ENCODE peak calls at places on chromosome 12, in four cellular contexts. A is naive thymus-derived CD4-positive, alpha-beta T cell; O is lower lobe of right lung; N is sigmoid colon. Q is an unnamed sample.

GRCh38 chr12:114401346-114402320 is 4.3 kb downstream of the TBX5 start:
- DNase-seq in A (no peak), O (no peak), N (peak; percentile 10), Q (no peak)

GRCh38 chr12:128771681-128772080 is 52.1 kb downstream of the SLC15A4 start:
- DNase-seq in A (no peak), O (no peak), N (no peak), Q (no peak)

GRCh38 chr12:108616941-108617858 is 16.5 kb downstream of the SELPLG start:
- DNase-seq in A (peak; percentile 23), O (peak; percentile 64), N (no peak), Q (no peak)

GRCh38 chr12:89325495-89325894 is 26.8 kb downstream of the DUSP6 start:
- DNase-seq in A (no peak), O (no peak), N (no peak), Q (no peak)

GRCh38 chr12:128418944-128419343 is 152.0 kb downstream of the TMEM132C start:
- DNase-seq in A (no peak), O (no peak), N (no peak), Q (no peak)

GRCh38 chr12:77166711-77167110 is 101.3 kb upstream of the E2F7 start:
- DNase-seq in A (no peak), O (no peak), N (no peak), Q (no peak)

GRCh38 chr12:47744005-47744651 is 14.6 kb downstream of the RAPGEF3 start:
- DNase-seq in A (peak; percentile 37), O (peak; percentile 78), N (no peak), Q (no peak)

GRCh38 chr12:23290627-23291330 is 658.7 kb downstream of the SOX5 start:
- DNase-seq in A (no peak), O (no peak), N (no peak), Q (no peak)

GRCh38 chr12:122473543-122474323 is 27.0 kb downstream of the ZCCHC8 start:
- DNase-seq in A (no peak), O (no peak), N (no peak), Q (no peak)

GRCh38 chr12:29380536-29381523 is at the start of gene ERGIC2:
- DNase-seq in A (peak; percentile 94), O (peak; percentile 91), N (peak; percentile 95), Q (peak; percentile 93)

GRCh38 chr12:49368240-49368600 is 958 bp downstream of the SPATS2 start:
- DNase-seq in A (no peak), O (no peak), N (no peak), Q (no peak)

GRCh38 chr12:7060353-7060954 is at the start of gene C1S:
- DNase-seq in A (no peak), O (peak; percentile 48), N (peak; percentile 95), Q (no peak)

GRCh38 chr12:71504471-71504852 is 64.9 kb downstream of the LGR5 start:
- DNase-seq in A (no peak), O (no peak), N (no peak), Q (no peak)

GRCh38 chr12:108803428-108804105 is 53.8 kb downstream of the SSH1 start:
- DNase-seq in A (peak; percentile 56), O (peak; percentile 61), N (peak; percentile 94), Q (peak; percentile 78)

GRCh38 chr12:68980476-68981212 is 47.7 kb upstream of the CPM start:
- DNase-seq in A (no peak), O (no peak), N (peak; percentile 69), Q (no peak)

GRCh38 chr12:121775501-121775900 is 18.0 kb downstream of the RHOF start:
- DNase-seq in A (no peak), O (no peak), N (no peak), Q (no peak)

GRCh38 chr12:116761499-116761898 is 23.4 kb downstream of the RNFT2 start:
- DNase-seq in A (no peak), O (no peak), N (peak; percentile 30), Q (peak; percentile 19)

GRCh38 chr12:116765271-116765670 is 27.2 kb downstream of the RNFT2 start:
- DNase-seq in A (no peak), O (no peak), N (no peak), Q (peak; percentile 4)

GRCh38 chr12:116759783-116760581 is 21.9 kb downstream of the RNFT2 start:
- DNase-seq in A (peak; percentile 22), O (no peak), N (peak; percentile 41), Q (peak; percentile 73)

GRCh38 chr12:116766285-116766684 is 28.2 kb downstream of the RNFT2 start:
- DNase-seq in A (no peak), O (no peak), N (no peak), Q (peak; percentile 17)

DNA sequence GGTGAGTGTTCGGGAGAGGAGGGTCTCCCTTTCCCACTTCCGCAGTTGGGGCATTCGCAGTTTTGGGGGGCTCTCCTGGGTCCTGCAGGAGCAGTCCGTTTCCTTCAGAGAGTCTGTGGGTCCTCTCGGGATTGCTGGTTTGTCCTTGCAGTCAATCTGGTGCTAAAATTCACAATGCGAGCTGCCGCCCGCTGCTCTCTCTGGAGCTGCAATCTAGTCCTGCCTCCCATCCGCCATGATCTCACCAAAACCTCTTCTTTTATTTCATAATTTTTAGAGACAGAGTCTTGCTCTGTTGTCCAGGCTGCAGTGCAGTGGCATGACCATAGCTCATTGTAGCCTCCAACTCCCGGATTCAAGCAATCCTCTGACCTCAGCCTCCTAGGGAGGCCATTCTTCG is 22.5 kb downstream of the RNFT2 start:
- DNase-seq in A (no peak), O (no peak), N (no peak), Q (peak; percentile 12)
- H3K4me3 ChIP-seq in A (no peak overlapping the region), O (no peak overlapping the region), N (no peak overlapping the region), Q (no peak overlapping the region)

DNA sequence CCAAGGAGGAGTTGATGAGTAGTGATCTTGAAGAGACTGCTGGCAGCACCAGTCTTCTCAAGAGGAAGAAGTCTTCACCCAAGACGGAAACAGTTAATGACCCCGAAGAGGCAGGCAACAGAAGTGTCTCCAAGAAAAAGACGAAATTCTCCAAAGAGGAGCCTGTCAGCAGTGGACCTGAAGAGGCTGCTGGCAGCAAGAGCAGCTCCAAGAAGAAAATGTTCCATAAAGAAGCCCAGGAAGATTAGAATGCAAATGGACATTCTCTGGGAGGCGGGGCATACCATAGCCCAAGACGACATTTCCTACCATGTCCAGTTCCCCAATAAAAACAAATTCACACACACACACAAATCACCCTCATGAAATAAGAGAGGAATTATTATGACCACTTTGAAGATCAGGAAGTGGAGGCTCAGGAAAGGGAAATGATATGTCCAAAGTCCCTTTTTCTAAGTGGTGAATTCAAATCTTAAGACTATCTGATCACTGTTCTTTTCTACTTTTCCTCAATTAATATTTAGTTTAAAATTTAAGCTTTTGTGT is 131.8 kb downstream of the PAWR start:
- DNase-seq in A (no peak), O (no peak), N (no peak), Q (no peak)
- H3K4me3 ChIP-seq in A (no peak overlapping the region), O (no peak overlapping the region), N (no peak overlapping the region), Q (no peak overlapping the region)

GRCh38 chr12:105157598-105157997 is 50.1 kb downstream of the WASHC4 start:
- DNase-seq in A (no peak), O (no peak), N (no peak), Q (no peak)

GRCh38 chr12:105162174-105162573 is 54.6 kb downstream of the WASHC4 start:
- DNase-seq in A (no peak), O (no peak), N (no peak), Q (no peak)

GRCh38 chr12:105156260-105156659 is 48.7 kb downstream of the WASHC4 start:
- DNase-seq in A (no peak), O (no peak), N (no peak), Q (no peak)
- H3K4me3 ChIP-seq in A (no peak overlapping the region), O (no peak overlapping the region), N (no peak overlapping the region), Q (no peak overlapping the region)

DNA sequence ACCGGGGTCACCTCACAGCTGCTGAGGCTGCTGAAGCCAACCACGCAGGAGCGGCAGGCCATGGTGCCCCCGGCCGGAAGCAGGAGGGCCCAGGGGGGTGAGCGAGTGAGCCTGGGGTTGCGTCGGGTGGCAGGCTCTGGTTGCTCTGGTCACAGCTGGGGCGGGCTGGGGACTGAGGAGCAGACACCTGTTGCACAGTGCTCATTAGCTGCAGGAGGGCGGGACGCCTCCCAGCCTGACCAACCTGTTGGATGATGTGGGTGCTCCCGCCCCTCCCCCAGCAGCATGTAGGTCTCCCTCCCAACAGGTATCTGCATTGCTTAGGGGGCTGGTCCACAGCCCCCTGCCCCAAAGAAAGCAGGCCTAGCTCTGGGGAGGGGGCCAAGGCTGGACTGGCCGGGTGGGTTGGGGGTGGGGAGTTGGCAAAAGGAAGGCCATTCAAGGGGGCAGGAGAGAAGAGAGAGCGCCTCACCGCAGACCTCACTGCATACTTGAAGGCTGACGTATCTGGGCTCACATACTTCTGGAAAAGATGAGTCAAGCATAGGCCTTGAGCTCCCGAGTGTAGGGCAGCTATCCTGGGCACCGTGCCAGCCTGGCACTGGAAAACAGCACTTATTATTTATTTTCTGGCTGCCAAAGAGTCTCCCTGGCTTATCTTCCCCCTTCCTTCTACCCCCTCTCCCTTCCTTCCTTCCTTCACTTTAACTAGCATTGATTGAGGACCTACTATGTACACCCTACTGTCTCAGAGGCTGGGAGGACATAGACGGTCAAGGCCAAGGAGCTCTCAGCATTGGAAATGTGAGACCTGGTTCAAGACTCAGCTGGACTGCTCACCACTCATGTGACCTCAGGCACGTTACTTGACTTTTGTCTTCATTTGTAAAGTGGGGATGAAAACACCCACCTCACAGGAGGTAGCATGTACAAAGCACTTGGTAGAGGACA is at the start of gene KRT80:
- DNase-seq in A (no peak), O (peak; percentile 87), N (peak; percentile 97), Q (no peak)
- H3K4me3 ChIP-seq in A (no peak within 1 kb of the TSS), O (no peak within 1 kb of the TSS), N (no peak within 1 kb of the TSS), Q (no peak within 1 kb of the TSS)

GRCh38 chr12:21502872-21503271 is 1.3 kb downstream of the GOLT1B start:
- DNase-seq in A (no peak), O (no peak), N (no peak), Q (no peak)
- H3K4me3 ChIP-seq in A (peak overlapping the region; percentile 68), O (peak overlapping the region; percentile 90), N (peak overlapping the region; percentile 86), Q (peak overlapping the region; percentile 96)

GRCh38 chr12:53726342-53726741 is 910 bp downstream of the CALCOCO1 start:
- DNase-seq in A (no peak), O (no peak), N (no peak), Q (peak; percentile 33)

GRCh38 chr12:53726946-53727309 is 324 bp downstream of the CALCOCO1 start:
- DNase-seq in A (no peak), O (no peak), N (no peak), Q (peak; percentile 83)

GRCh38 chr12:53729659-53730058 is 2.4 kb upstream of the CALCOCO1 start:
- DNase-seq in A (no peak), O (no peak), N (no peak), Q (no peak)

GRCh38 chr12:53727310-53728041 is at the start of gene CALCOCO1:
- DNase-seq in A (peak; percentile 95), O (peak; percentile 99), N (peak; percentile 99), Q (peak; percentile 98)

DNA sequence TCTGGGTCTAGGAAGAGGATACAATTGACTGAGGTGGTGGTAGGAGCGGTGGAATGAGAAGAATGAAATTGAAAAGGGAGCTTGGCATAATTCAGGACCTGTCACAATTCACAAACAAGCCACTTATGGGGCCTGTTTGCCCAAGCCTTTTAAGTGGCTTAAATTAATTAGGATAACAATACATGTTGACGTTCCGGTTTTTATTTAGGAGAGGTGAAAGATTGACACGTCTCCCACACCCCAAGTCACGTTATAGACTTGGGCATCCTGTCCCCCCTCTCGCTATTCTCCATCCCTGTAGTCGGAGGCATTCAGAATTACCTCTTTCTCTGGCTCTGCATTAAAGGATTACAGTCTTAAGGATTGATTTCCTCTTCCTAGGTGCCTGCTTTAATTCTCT is 954 bp upstream of the CALCOCO1 start:
- DNase-seq in A (no peak), O (no peak), N (no peak), Q (no peak)
- H3K4me3 ChIP-seq in A (peak overlapping the region; percentile 94), O (peak overlapping the region; percentile 75), N (peak overlapping the region; percentile 79), Q (peak overlapping the region; percentile 89)

Q was measured in spleen.